ENCODE peak calls at places on chromosome 15, in eight cellular contexts. One of them, this sample, is unnamed.
A peak's percentile ranks its signal among the peaks of the same experiment; 100 is the strongest.

GRCh38 chr15:100596792-100597191 is 5.2 kb downstream of the LINS1 start:
- DNase-seq in stimulated activated naive CD4-positive, alpha-beta T cell treated with Interleukin-2 at 50 U/mL for 16 hours: peak; percentile 89
- DNase-seq in astrocyte of the spinal cord: peak; percentile 36
- DNase-seq in ascending aorta: no peak
- DNase-seq in BE2C: no peak
- DNase-seq in CD8-positive, alpha-beta memory T cell: peak; percentile 60
- DNase-seq in LoVo: no peak
- DNase-seq in sciatic nerve: no peak
- DNase-seq in this sample: no peak

GRCh38 chr15:68304611-68305337 is 27.2 kb downstream of the FEM1B start:
- DNase-seq in stimulated activated naive CD4-positive, alpha-beta T cell treated with Interleukin-2 at 50 U/mL for 16 hours: no peak
- DNase-seq in astrocyte of the spinal cord: no peak
- DNase-seq in ascending aorta: no peak
- DNase-seq in BE2C: no peak
- DNase-seq in CD8-positive, alpha-beta memory T cell: no peak
- DNase-seq in LoVo: no peak
- DNase-seq in sciatic nerve: no peak
- DNase-seq in this sample: no peak

GRCh38 chr15:66233487-66234415 is 19.8 kb downstream of the MEGF11 start:
- DNase-seq in stimulated activated naive CD4-positive, alpha-beta T cell treated with Interleukin-2 at 50 U/mL for 16 hours: no peak
- DNase-seq in astrocyte of the spinal cord: no peak
- DNase-seq in ascending aorta: no peak
- DNase-seq in BE2C: no peak
- DNase-seq in CD8-positive, alpha-beta memory T cell: no peak
- DNase-seq in LoVo: peak; percentile 34
- DNase-seq in sciatic nerve: no peak
- DNase-seq in this sample: peak; percentile 49

GRCh38 chr15:88250826-88251225 is 5.7 kb downstream of the NTRK3 start:
- DNase-seq in stimulated activated naive CD4-positive, alpha-beta T cell treated with Interleukin-2 at 50 U/mL for 16 hours: no peak
- DNase-seq in astrocyte of the spinal cord: no peak
- DNase-seq in ascending aorta: no peak
- DNase-seq in BE2C: no peak
- DNase-seq in CD8-positive, alpha-beta memory T cell: no peak
- DNase-seq in LoVo: no peak
- DNase-seq in sciatic nerve: no peak
- DNase-seq in this sample: no peak

GRCh38 chr15:70188286-70188685 is 90.6 kb upstream of the TLE3 start:
- DNase-seq in stimulated activated naive CD4-positive, alpha-beta T cell treated with Interleukin-2 at 50 U/mL for 16 hours: no peak
- DNase-seq in astrocyte of the spinal cord: no peak
- DNase-seq in ascending aorta: no peak
- DNase-seq in BE2C: no peak
- DNase-seq in CD8-positive, alpha-beta memory T cell: no peak
- DNase-seq in LoVo: no peak
- DNase-seq in sciatic nerve: no peak
- DNase-seq in this sample: no peak

GRCh38 chr15:56098230-56098899 is 105.0 kb upstream of the NEDD4 start:
- DNase-seq in stimulated activated naive CD4-positive, alpha-beta T cell treated with Interleukin-2 at 50 U/mL for 16 hours: no peak
- DNase-seq in astrocyte of the spinal cord: no peak
- DNase-seq in ascending aorta: no peak
- DNase-seq in BE2C: no peak
- DNase-seq in CD8-positive, alpha-beta memory T cell: no peak
- DNase-seq in LoVo: no peak
- DNase-seq in sciatic nerve: no peak
- DNase-seq in this sample: no peak

GRCh38 chr15:73856458-73857192 is 16.7 kb upstream of the TBC1D21 start:
- DNase-seq in stimulated activated naive CD4-positive, alpha-beta T cell treated with Interleukin-2 at 50 U/mL for 16 hours: no peak
- DNase-seq in astrocyte of the spinal cord: no peak
- DNase-seq in ascending aorta: no peak
- DNase-seq in BE2C: peak; percentile 51
- DNase-seq in CD8-positive, alpha-beta memory T cell: no peak
- DNase-seq in LoVo: no peak
- DNase-seq in sciatic nerve: no peak
- DNase-seq in this sample: no peak

GRCh38 chr15:77907824-77908751 is 169.4 kb downstream of the TBC1D2B start:
- DNase-seq in stimulated activated naive CD4-positive, alpha-beta T cell treated with Interleukin-2 at 50 U/mL for 16 hours: peak; percentile 22
- DNase-seq in astrocyte of the spinal cord: peak; percentile 50
- DNase-seq in ascending aorta: no peak
- DNase-seq in BE2C: peak; percentile 80
- DNase-seq in CD8-positive, alpha-beta memory T cell: no peak
- DNase-seq in LoVo: peak; percentile 46
- DNase-seq in sciatic nerve: no peak
- DNase-seq in this sample: peak; percentile 76

GRCh38 chr15:60614862-60615771 is 136.2 kb upstream of the ICE2 start:
- DNase-seq in stimulated activated naive CD4-positive, alpha-beta T cell treated with Interleukin-2 at 50 U/mL for 16 hours: no peak
- DNase-seq in astrocyte of the spinal cord: no peak
- DNase-seq in ascending aorta: no peak
- DNase-seq in BE2C: no peak
- DNase-seq in CD8-positive, alpha-beta memory T cell: no peak
- DNase-seq in LoVo: no peak
- DNase-seq in sciatic nerve: no peak
- DNase-seq in this sample: no peak

GRCh38 chr15:52251144-52251860 is 44.3 kb downstream of the MYO5C start:
- DNase-seq in stimulated activated naive CD4-positive, alpha-beta T cell treated with Interleukin-2 at 50 U/mL for 16 hours: no peak
- DNase-seq in astrocyte of the spinal cord: no peak
- DNase-seq in ascending aorta: no peak
- DNase-seq in BE2C: no peak
- DNase-seq in CD8-positive, alpha-beta memory T cell: no peak
- DNase-seq in LoVo: no peak
- DNase-seq in sciatic nerve: no peak
- DNase-seq in this sample: no peak

GRCh38 chr15:29959384-29960137 is 123.2 kb upstream of the GOLGA8J start:
- DNase-seq in stimulated activated naive CD4-positive, alpha-beta T cell treated with Interleukin-2 at 50 U/mL for 16 hours: no peak
- DNase-seq in astrocyte of the spinal cord: no peak
- DNase-seq in ascending aorta: no peak
- DNase-seq in BE2C: no peak
- DNase-seq in CD8-positive, alpha-beta memory T cell: no peak
- DNase-seq in LoVo: no peak
- DNase-seq in sciatic nerve: no peak
- DNase-seq in this sample: no peak

GRCh38 chr15:85116066-85116465 is 134.4 kb downstream of the PDE8A start:
- DNase-seq in stimulated activated naive CD4-positive, alpha-beta T cell treated with Interleukin-2 at 50 U/mL for 16 hours: no peak
- DNase-seq in astrocyte of the spinal cord: no peak
- DNase-seq in ascending aorta: no peak
- DNase-seq in BE2C: no peak
- DNase-seq in CD8-positive, alpha-beta memory T cell: no peak
- DNase-seq in LoVo: no peak
- DNase-seq in sciatic nerve: no peak
- DNase-seq in this sample: no peak

GRCh38 chr15:91049378-91050127 is 27.2 kb upstream of the VPS33B start:
- DNase-seq in stimulated activated naive CD4-positive, alpha-beta T cell treated with Interleukin-2 at 50 U/mL for 16 hours: peak; percentile 18
- DNase-seq in astrocyte of the spinal cord: peak; percentile 71
- DNase-seq in ascending aorta: no peak
- DNase-seq in BE2C: peak; percentile 64
- DNase-seq in CD8-positive, alpha-beta memory T cell: peak; percentile 12
- DNase-seq in LoVo: peak; percentile 67
- DNase-seq in sciatic nerve: peak; percentile 70
- DNase-seq in this sample: peak; percentile 61

GRCh38 chr15:99504823-99505551 is 60.8 kb upstream of the MEF2A start:
- DNase-seq in stimulated activated naive CD4-positive, alpha-beta T cell treated with Interleukin-2 at 50 U/mL for 16 hours: no peak
- DNase-seq in astrocyte of the spinal cord: peak; percentile 44
- DNase-seq in ascending aorta: no peak
- DNase-seq in BE2C: no peak
- DNase-seq in CD8-positive, alpha-beta memory T cell: no peak
- DNase-seq in LoVo: no peak
- DNase-seq in sciatic nerve: no peak
- DNase-seq in this sample: no peak

GRCh38 chr15:70473623-70474366 is 289.6 kb downstream of the UACA start:
- DNase-seq in stimulated activated naive CD4-positive, alpha-beta T cell treated with Interleukin-2 at 50 U/mL for 16 hours: no peak
- DNase-seq in astrocyte of the spinal cord: no peak
- DNase-seq in ascending aorta: no peak
- DNase-seq in BE2C: no peak
- DNase-seq in CD8-positive, alpha-beta memory T cell: no peak
- DNase-seq in LoVo: no peak
- DNase-seq in sciatic nerve: no peak
- DNase-seq in this sample: no peak

GRCh38 chr15:44295909-44296420 is 7.4 kb downstream of the GOLM2 start:
- DNase-seq in stimulated activated naive CD4-positive, alpha-beta T cell treated with Interleukin-2 at 50 U/mL for 16 hours: no peak
- DNase-seq in astrocyte of the spinal cord: no peak
- DNase-seq in ascending aorta: no peak
- DNase-seq in BE2C: no peak
- DNase-seq in CD8-positive, alpha-beta memory T cell: no peak
- DNase-seq in LoVo: no peak
- DNase-seq in sciatic nerve: no peak
- DNase-seq in this sample: no peak

GRCh38 chr15:51678081-51678480 is 3.2 kb upstream of the SCG3 start:
- DNase-seq in stimulated activated naive CD4-positive, alpha-beta T cell treated with Interleukin-2 at 50 U/mL for 16 hours: no peak
- DNase-seq in astrocyte of the spinal cord: no peak
- DNase-seq in ascending aorta: no peak
- DNase-seq in BE2C: no peak
- DNase-seq in CD8-positive, alpha-beta memory T cell: no peak
- DNase-seq in LoVo: no peak
- DNase-seq in sciatic nerve: no peak
- DNase-seq in this sample: no peak

GRCh38 chr15:70880781-70881180 is 11.5 kb downstream of the THAP10 start:
- DNase-seq in stimulated activated naive CD4-positive, alpha-beta T cell treated with Interleukin-2 at 50 U/mL for 16 hours: no peak
- DNase-seq in astrocyte of the spinal cord: no peak
- DNase-seq in ascending aorta: no peak
- DNase-seq in BE2C: no peak
- DNase-seq in CD8-positive, alpha-beta memory T cell: no peak
- DNase-seq in LoVo: no peak
- DNase-seq in sciatic nerve: no peak
- DNase-seq in this sample: no peak

GRCh38 chr15:58755956-58756355 is 6.4 kb upstream of the ADAM10 start:
- DNase-seq in stimulated activated naive CD4-positive, alpha-beta T cell treated with Interleukin-2 at 50 U/mL for 16 hours: no peak
- DNase-seq in astrocyte of the spinal cord: no peak
- DNase-seq in ascending aorta: no peak
- DNase-seq in BE2C: peak; percentile 42
- DNase-seq in CD8-positive, alpha-beta memory T cell: no peak
- DNase-seq in LoVo: peak; percentile 43
- DNase-seq in sciatic nerve: no peak
- DNase-seq in this sample: no peak